ENCODE peak calls at places on chromosomes 3 and 15, in seven cellular contexts. Y is neuronal stem cell, Z is mesenchymal stem cell, W is IMR-90, F is mesendoderm, I is H1, T is trophoblast cell. H is an unnamed sample.

GRCh38 chr3:66693461-66693912 is 192.7 kb upstream of the LRIG1 start:
- DNase-seq in Y (no peak), Z (no peak), W (peak), F (no peak), I (no peak), T (no peak), H (no peak)

GRCh38 chr3:10286596-10287295 is 6.0 kb downstream of the GHRL start:
- DNase-seq in Y (peak), Z (peak), W (peak), F (peak), I (peak), T (peak), H (peak)

GRCh38 chr3:150874666-150875219 is 30.5 kb downstream of the MINDY4B start:
- DNase-seq in Y (no peak), Z (no peak), W (no peak), F (no peak), I (no peak), T (no peak), H (no peak)

GRCh38 chr3:72338942-72339749 is 509.1 kb downstream of the SHQ1 start:
- DNase-seq in Y (no peak), Z (peak), W (peak), F (no peak), I (no peak), T (peak), H (no peak)

GRCh38 chr15:99361541-99362185 is 110.4 kb downstream of the LRRC28 start:
- DNase-seq in Y (no peak), Z (no peak), W (peak), F (peak), I (no peak), T (peak), H (no peak)

GRCh38 chr3:49454457-49454856 is 15.6 kb upstream of the DAG1 start:
- DNase-seq in Y (no peak), Z (no peak), W (no peak), F (peak), I (peak), T (peak), H (peak)

GRCh38 chr15:77869021-77869895 is 208.3 kb downstream of the TBC1D2B start:
- DNase-seq in Y (no peak), Z (peak), W (no peak), F (peak), I (no peak), T (no peak), H (no peak)

GRCh38 chr3:13161021-13161759 is 88.0 kb upstream of the IQSEC1 start:
- DNase-seq in Y (no peak), Z (no peak), W (no peak), F (peak), I (no peak), T (no peak), H (peak)

GRCh38 chr3:21414506-21414905 is 336.5 kb downstream of the ZNF385D start:
- DNase-seq in Y (no peak), Z (no peak), W (no peak), F (no peak), I (no peak), T (no peak), H (no peak)

GRCh38 chr3:184647405-184647936 is 64.4 kb downstream of the MAGEF1 start:
- DNase-seq in Y (no peak), Z (no peak), W (no peak), F (no peak), I (no peak), T (no peak), H (no peak)

GRCh38 chr3:143951351-143951971 is 20.2 kb upstream of the DIPK2A start:
- DNase-seq in Y (peak), Z (peak), W (peak), F (peak), I (no peak), T (peak), H (no peak)

GRCh38 chr15:62783303-62783957 is 259.1 kb upstream of the TPM1 start:
- DNase-seq in Y (no peak), Z (peak), W (peak), F (no peak), I (no peak), T (peak), H (no peak)

GRCh38 chr3:4746241-4746958 is 232.8 kb upstream of the BHLHE40 start:
- DNase-seq in Y (no peak), Z (peak), W (peak), F (peak), I (no peak), T (no peak), H (no peak)

GRCh38 chr3:95297586-95297985 is 1234.7 kb downstream of the NSUN3 start:
- DNase-seq in Y (no peak), Z (no peak), W (no peak), F (no peak), I (no peak), T (no peak), H (no peak)

GRCh38 chr3:118972974-118973373 is 61.7 kb downstream of the IGSF11 start:
- DNase-seq in Y (no peak), Z (no peak), W (no peak), F (no peak), I (no peak), T (no peak), H (no peak)

GRCh38 chr3:28012830-28013229 is 228.6 kb upstream of the CMC1 start:
- DNase-seq in Y (no peak), Z (no peak), W (no peak), F (no peak), I (no peak), T (no peak), H (no peak)

GRCh38 chr15:26128611-26129140 is 265.5 kb upstream of the ATP10A start:
- DNase-seq in Y (no peak), Z (no peak), W (no peak), F (no peak), I (no peak), T (peak), H (no peak)

GRCh38 chr3:118838871-118839270 is 195.8 kb downstream of the IGSF11 start:
- DNase-seq in Y (no peak), Z (no peak), W (no peak), F (no peak), I (no peak), T (no peak), H (no peak)

GRCh38 chr3:144028798-144029411 is 57.3 kb downstream of the DIPK2A start:
- DNase-seq in Y (no peak), Z (no peak), W (no peak), F (no peak), I (no peak), T (peak), H (no peak)

GRCh38 chr3:152583913-152584312 is 251.0 kb upstream of the P2RY1 start:
- DNase-seq in Y (no peak), Z (no peak), W (no peak), F (no peak), I (no peak), T (no peak), H (no peak)

GRCh38 chr3:64422192-64422591 is 196.9 kb upstream of the PRICKLE2 start:
- DNase-seq in Y (no peak), Z (no peak), W (peak), F (no peak), I (no peak), T (no peak), H (no peak)

GRCh38 chr3:108037770-108038169 is 53.1 kb downstream of the CD47 start:
- DNase-seq in Y (no peak), Z (no peak), W (no peak), F (no peak), I (no peak), T (no peak), H (no peak)

GRCh38 chr15:79529441-79529840 is 97.3 kb downstream of the MINAR1 start:
- DNase-seq in Y (no peak), Z (no peak), W (no peak), F (no peak), I (no peak), T (no peak), H (no peak)
- H3K18ac ChIP-seq in Y (no peak), Z (no peak), W (no peak), F (no peak), I (no peak), T (no peak), H (no peak)

GRCh38 chr3:197888511-197888910 is 61.5 kb upstream of the RPL35A start:
- DNase-seq in Y (no peak), Z (no peak), W (no peak), F (no peak), I (no peak), T (no peak), H (no peak)
- H3K18ac ChIP-seq in Y (no peak), Z (no peak), W (no peak), F (no peak), I (no peak), T (no peak), H (no peak)

GRCh38 chr15:67187351-67187854 is 67.1 kb downstream of the AAGAB start:
- DNase-seq in Y (no peak), Z (no peak), W (no peak), F (no peak), I (no peak), T (no peak), H (no peak)
- H3K18ac ChIP-seq in Y (no peak), Z (no peak), W (peak), F (no peak), I (no peak), T (no peak), H (no peak)

GRCh38 chr3:141289228-141289772 is 57.7 kb downstream of the PXYLP1 start:
- DNase-seq in Y (no peak), Z (no peak), W (no peak), F (no peak), I (no peak), T (no peak), H (no peak)

GRCh38 chr3:141294848-141295247 is 63.2 kb downstream of the PXYLP1 start:
- DNase-seq in Y (no peak), Z (peak), W (peak), F (no peak), I (no peak), T (peak), H (no peak)

GRCh38 chr3:141292346-141293058 is 60.9 kb downstream of the PXYLP1 start:
- DNase-seq in Y (no peak), Z (no peak), W (no peak), F (no peak), I (no peak), T (no peak), H (no peak)

GRCh38 chr3:141294300-141294699 is 62.7 kb downstream of the PXYLP1 start:
- DNase-seq in Y (no peak), Z (no peak), W (no peak), F (no peak), I (no peak), T (no peak), H (no peak)

DNA sequence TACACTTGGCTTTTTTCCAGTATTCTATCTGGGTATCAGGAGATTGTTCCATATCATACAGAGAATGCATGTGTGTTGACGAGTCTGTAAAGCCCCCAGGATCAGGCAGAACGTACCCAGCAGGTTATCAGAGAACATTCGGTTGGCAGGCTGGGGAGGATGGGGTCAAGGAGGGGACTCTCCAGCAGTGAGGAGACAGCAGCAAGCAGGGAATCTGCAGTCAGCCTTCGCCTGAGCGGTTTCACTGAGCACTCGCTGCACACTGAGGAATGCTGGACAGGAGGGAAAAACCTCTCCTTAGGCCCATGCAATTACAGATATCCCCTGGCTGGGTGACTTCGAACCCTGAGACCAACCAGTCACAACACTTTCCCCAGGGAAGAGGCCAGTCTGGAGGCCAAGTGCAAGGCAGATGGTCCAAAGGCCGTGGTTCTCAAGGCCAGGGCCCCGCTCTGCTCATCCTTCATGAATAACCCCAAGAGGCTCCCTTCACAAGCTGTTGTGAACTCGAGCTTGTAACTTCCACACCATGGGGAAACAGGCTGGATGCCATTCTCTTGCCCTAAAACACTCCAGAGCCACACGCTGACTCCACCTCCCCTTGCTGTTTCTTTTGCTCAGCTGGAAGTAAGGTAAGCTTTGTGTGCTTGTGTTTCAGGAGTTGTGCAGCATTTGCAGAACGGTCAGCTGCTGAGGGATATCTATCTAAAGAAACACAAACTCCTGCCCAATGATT is 60.2 kb downstream of the PXYLP1 start:
- DNase-seq in Y (no peak), Z (no peak), W (no peak), F (no peak), I (no peak), T (no peak), H (no peak)
- H3K18ac ChIP-seq in Y (no peak), Z (peak), W (no peak), F (no peak), I (no peak), T (no peak), H (no peak)

GRCh38 chr15:56757884-56758283 is 24.6 kb upstream of the ZNF280D start:
- DNase-seq in Y (no peak), Z (no peak), W (no peak), F (no peak), I (no peak), T (no peak), H (no peak)

GRCh38 chr15:56759450-56759845 is 26.1 kb upstream of the ZNF280D start:
- DNase-seq in Y (no peak), Z (peak), W (peak), F (no peak), I (no peak), T (no peak), H (no peak)

GRCh38 chr15:56763082-56763481 is 29.8 kb upstream of the ZNF280D start:
- DNase-seq in Y (no peak), Z (no peak), W (no peak), F (no peak), I (no peak), T (no peak), H (no peak)

GRCh38 chr15:56758770-56759449 is 25.6 kb upstream of the ZNF280D start:
- DNase-seq in Y (no peak), Z (peak), W (peak), F (peak), I (no peak), T (peak), H (no peak)

GRCh38 chr15:56760186-56760585 is 26.9 kb upstream of the ZNF280D start:
- DNase-seq in Y (no peak), Z (peak), W (peak), F (no peak), I (no peak), T (no peak), H (no peak)
- H3K18ac ChIP-seq in Y (no peak), Z (no peak), W (peak), F (no peak), I (no peak), T (no peak), H (no peak)

DNA sequence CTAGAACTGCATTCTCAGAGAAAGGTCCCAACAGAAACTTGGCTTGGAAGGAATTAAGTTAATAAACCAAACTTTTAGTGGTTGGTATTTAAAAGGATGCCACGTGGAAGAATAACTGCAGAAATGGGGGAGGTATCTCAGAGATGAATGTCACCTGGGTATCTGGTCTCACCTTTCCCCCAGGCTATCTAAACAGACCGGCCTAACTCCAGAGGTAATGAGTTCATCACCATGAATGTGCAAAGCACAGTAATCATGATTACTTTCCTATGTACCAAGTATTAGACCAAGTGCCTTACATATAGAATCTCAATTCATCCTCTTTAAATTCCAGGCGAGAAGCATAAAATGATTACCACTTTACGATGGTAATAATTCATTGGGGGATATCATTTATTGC is 80.8 kb downstream of the FBN1 start:
- DNase-seq in Y (no peak), Z (no peak), W (no peak), F (peak), I (no peak), T (peak), H (no peak)
- H3K18ac ChIP-seq in Y (no peak), Z (no peak), W (no peak), F (no peak), I (no peak), T (no peak), H (no peak)

GRCh38 chr3:177467268-177467985 is 270.1 kb upstream of the TBL1XR1 start:
- DNase-seq in Y (no peak), Z (no peak), W (no peak), F (no peak), I (no peak), T (no peak), H (no peak)
- H3K18ac ChIP-seq in Y (no peak), Z (peak), W (peak), F (no peak), I (no peak), T (no peak), H (no peak)

GRCh38 chr3:111904376-111905241 is 45.5 kb downstream of the PHLDB2 start:
- DNase-seq in Y (no peak), Z (peak), W (peak), F (no peak), I (no peak), T (peak), H (no peak)

GRCh38 chr3:111901617-111902016 is 42.6 kb downstream of the PHLDB2 start:
- DNase-seq in Y (no peak), Z (no peak), W (no peak), F (no peak), I (no peak), T (peak), H (no peak)

GRCh38 chr3:111899966-111900365 is 40.9 kb downstream of the PHLDB2 start:
- DNase-seq in Y (no peak), Z (no peak), W (no peak), F (no peak), I (no peak), T (peak), H (no peak)

GRCh38 chr3:111903067-111903511 is 44.0 kb downstream of the PHLDB2 start:
- DNase-seq in Y (no peak), Z (peak), W (peak), F (peak), I (no peak), T (peak), H (no peak)

GRCh38 chr3:111902534-111902933 is 43.5 kb downstream of the PHLDB2 start:
- DNase-seq in Y (no peak), Z (no peak), W (no peak), F (no peak), I (no peak), T (no peak), H (no peak)
- H3K18ac ChIP-seq in Y (no peak), Z (no peak), W (peak), F (no peak), I (no peak), T (no peak), H (no peak)

GRCh38 chr15:80635953-80636352 is 59.2 kb upstream of the ABHD17C start:
- DNase-seq in Y (no peak), Z (no peak), W (no peak), F (no peak), I (no peak), T (no peak), H (no peak)

GRCh38 chr15:80638553-80639167 is 56.5 kb upstream of the ABHD17C start:
- DNase-seq in Y (no peak), Z (no peak), W (peak), F (no peak), I (no peak), T (no peak), H (no peak)

GRCh38 chr15:80639168-80639555 is 55.9 kb upstream of the ABHD17C start:
- DNase-seq in Y (no peak), Z (no peak), W (no peak), F (no peak), I (no peak), T (no peak), H (no peak)

GRCh38 chr15:80637747-80638146 is 57.4 kb upstream of the ABHD17C start:
- DNase-seq in Y (no peak), Z (no peak), W (no peak), F (no peak), I (no peak), T (no peak), H (no peak)

DNA sequence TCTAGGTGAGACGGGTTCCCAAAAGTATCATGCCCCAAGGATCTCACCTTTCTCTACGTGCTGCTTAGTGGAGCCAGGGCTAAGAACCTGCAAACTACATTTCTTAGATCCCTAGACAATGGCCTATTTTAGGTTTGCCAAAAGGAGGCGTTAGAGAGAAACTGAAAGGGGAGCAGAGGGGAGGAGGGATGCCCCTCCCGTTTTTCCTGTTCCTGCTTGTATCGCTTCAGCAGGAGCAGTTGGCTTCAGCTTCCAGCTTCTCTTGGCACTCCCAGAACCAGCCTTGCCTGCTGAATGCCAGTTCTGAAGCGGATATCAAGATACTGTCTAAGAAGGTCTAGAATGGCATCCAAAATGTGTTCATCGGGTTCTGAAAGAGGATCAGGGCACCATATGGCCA is 58.4 kb upstream of the ABHD17C start:
- DNase-seq in Y (no peak), Z (no peak), W (no peak), F (peak), I (peak), T (peak), H (peak)
- H3K18ac ChIP-seq in Y (no peak), Z (no peak), W (no peak), F (no peak), I (no peak), T (no peak), H (no peak)

H was measured in H9.